ENCODE peak calls at places on chromosomes 3 and 15, in ten cellular contexts. F, J, K, X, H, S, W, G, O and T are unnamed samples.

GRCh38 chr3:185397676-185398075 is 34.7 kb downstream of the MAP3K13 start:
- DNase-seq in O (no peak), G (no peak), S (no peak), W (no peak), X (no peak), J (no peak), H (no peak), F (peak), K (no peak), T (no peak)

GRCh38 chr3:122957707-122958210 is 69.8 kb downstream of the SEMA5B start:
- DNase-seq in J (no peak), S (peak), W (no peak), K (no peak), O (no peak), G (no peak), H (no peak), F (peak), X (no peak), T (no peak)

GRCh38 chr3:129238945-129239705 is 10.3 kb upstream of the COPG1 start:
- DNase-seq in W (no peak), X (no peak), K (no peak), G (no peak), H (no peak), F (no peak), J (no peak), O (no peak), S (no peak), T (no peak)

GRCh38 chr3:97673357-97673997 is 91.1 kb upstream of the ARL6 start:
- DNase-seq in K (no peak), G (no peak), S (no peak), X (no peak), F (no peak), J (no peak), H (no peak), O (no peak), W (no peak), T (no peak)

GRCh38 chr15:80073197-80073596 is 13.7 kb downstream of the ZFAND6 start:
- DNase-seq in X (no peak), F (no peak), O (no peak), J (no peak), K (no peak), G (no peak), W (no peak), H (no peak), S (no peak), T (no peak)

GRCh38 chr3:155352900-155353490 is 59.5 kb upstream of the STRIT1 start:
- DNase-seq in S (no peak), O (peak), H (no peak), J (no peak), W (no peak), X (no peak), K (no peak), F (no peak), G (no peak), T (no peak)

GRCh38 chr15:72857331-72858065 is 73.9 kb upstream of the ADPGK start:
- DNase-seq in K (no peak), X (no peak), O (no peak), G (no peak), H (no peak), F (no peak), S (no peak), W (no peak), J (no peak), T (no peak)

GRCh38 chr3:127629462-127630403 is 748 bp downstream of the PODXL2 start:
- DNase-seq in H (no peak), J (no peak), K (no peak), X (no peak), F (no peak), O (peak), S (peak), W (no peak), G (no peak), T (no peak)

GRCh38 chr3:65178703-65179102 is 490.9 kb upstream of the ADAMTS9 start:
- DNase-seq in O (no peak), G (no peak), H (no peak), K (no peak), X (no peak), S (no peak), F (no peak), W (no peak), J (no peak), T (no peak)

GRCh38 chr15:41331281-41331680 is 1.1 kb downstream of the OIP5 start:
- DNase-seq in H (no peak), W (no peak), X (no peak), G (no peak), K (no peak), F (no peak), O (no peak), J (no peak), S (no peak), T (no peak)

GRCh38 chr3:70374179-70374578 is 61.7 kb upstream of the MDFIC2 start:
- DNase-seq in G (no peak), O (no peak), J (no peak), K (no peak), X (no peak), S (no peak), H (no peak), W (no peak), F (no peak), T (no peak)

GRCh38 chr15:58490405-58491150 is 58.8 kb downstream of the LIPC start:
- DNase-seq in K (no peak), H (no peak), O (no peak), F (peak), S (peak), J (no peak), X (no peak), W (no peak), G (no peak), T (no peak)